ENCODE peak calls at places on chromosomes 4 and X, in seven cellular contexts. One of them, this sample, is unnamed.

GRCh38 chr4:140944539-140944938 is 188.4 kb upstream of the TBC1D9 start:
- DNase-seq in GM13977: no peak
- DNase-seq in renal cortical epithelial cell: no peak
- DNase-seq in tibial nerve: no peak
- DNase-seq in GM12878: no peak
- DNase-seq in stimulated activated CD4-positive, alpha-beta T cell treated with anti-CD3 and anti-CD28 coated beads, TNF-alpha, amount 100 ng/mL, for 24 hours: no peak
- DNase-seq in AG20443: no peak
- DNase-seq in this sample: no peak

GRCh38 chr4:94488667-94489066 is 36.9 kb downstream of the PDLIM5 start:
- DNase-seq in GM13977: no peak
- DNase-seq in renal cortical epithelial cell: peak; percentile 93
- DNase-seq in tibial nerve: no peak
- DNase-seq in GM12878: no peak
- DNase-seq in stimulated activated CD4-positive, alpha-beta T cell treated with anti-CD3 and anti-CD28 coated beads, TNF-alpha, amount 100 ng/mL, for 24 hours: no peak
- DNase-seq in AG20443: peak; percentile 14
- DNase-seq in this sample: no peak

GRCh38 chr4:98508825-98509539 is 149.4 kb downstream of the TSPAN5 start:
- DNase-seq in GM13977: no peak
- DNase-seq in renal cortical epithelial cell: no peak
- DNase-seq in tibial nerve: no peak
- DNase-seq in GM12878: no peak
- DNase-seq in stimulated activated CD4-positive, alpha-beta T cell treated with anti-CD3 and anti-CD28 coated beads, TNF-alpha, amount 100 ng/mL, for 24 hours: no peak
- DNase-seq in AG20443: no peak
- DNase-seq in this sample: no peak

GRCh38 chrX:69186651-69187050 is 21.4 kb upstream of the PJA1 start:
- DNase-seq in GM13977: no peak
- DNase-seq in renal cortical epithelial cell: no peak
- DNase-seq in tibial nerve: no peak
- DNase-seq in GM12878: no peak
- DNase-seq in stimulated activated CD4-positive, alpha-beta T cell treated with anti-CD3 and anti-CD28 coated beads, TNF-alpha, amount 100 ng/mL, for 24 hours: no peak
- DNase-seq in AG20443: no peak
- DNase-seq in this sample: no peak

GRCh38 chr4:94472056-94472826 is 20.5 kb downstream of the PDLIM5 start:
- DNase-seq in GM13977: no peak
- DNase-seq in renal cortical epithelial cell: peak; percentile 53
- DNase-seq in tibial nerve: no peak
- DNase-seq in GM12878: no peak
- DNase-seq in stimulated activated CD4-positive, alpha-beta T cell treated with anti-CD3 and anti-CD28 coated beads, TNF-alpha, amount 100 ng/mL, for 24 hours: no peak
- DNase-seq in AG20443: peak; percentile 57
- DNase-seq in this sample: no peak

GRCh38 chrX:17559728-17560379 is 177.4 kb upstream of the SCML1 start:
- DNase-seq in GM13977: no peak
- DNase-seq in renal cortical epithelial cell: peak; percentile 85
- DNase-seq in tibial nerve: no peak
- DNase-seq in GM12878: no peak
- DNase-seq in stimulated activated CD4-positive, alpha-beta T cell treated with anti-CD3 and anti-CD28 coated beads, TNF-alpha, amount 100 ng/mL, for 24 hours: no peak
- DNase-seq in AG20443: peak; percentile 66
- DNase-seq in this sample: no peak

GRCh38 chrX:115493015-115493414 is 68.0 kb upstream of the PLS3 start:
- DNase-seq in GM13977: no peak
- DNase-seq in renal cortical epithelial cell: no peak
- DNase-seq in tibial nerve: no peak
- DNase-seq in GM12878: no peak
- DNase-seq in stimulated activated CD4-positive, alpha-beta T cell treated with anti-CD3 and anti-CD28 coated beads, TNF-alpha, amount 100 ng/mL, for 24 hours: no peak
- DNase-seq in AG20443: no peak
- DNase-seq in this sample: no peak

GRCh38 chr4:15695764-15696163 is 7.1 kb upstream of the BST1 start:
- DNase-seq in GM13977: no peak
- DNase-seq in renal cortical epithelial cell: no peak
- DNase-seq in tibial nerve: no peak
- DNase-seq in GM12878: no peak
- DNase-seq in stimulated activated CD4-positive, alpha-beta T cell treated with anti-CD3 and anti-CD28 coated beads, TNF-alpha, amount 100 ng/mL, for 24 hours: no peak
- DNase-seq in AG20443: no peak
- DNase-seq in this sample: no peak

GRCh38 chrX:106955004-106955772 is 35.0 kb downstream of the CLDN2 start:
- DNase-seq in GM13977: no peak
- DNase-seq in renal cortical epithelial cell: peak; percentile 50
- DNase-seq in tibial nerve: no peak
- DNase-seq in GM12878: no peak
- DNase-seq in stimulated activated CD4-positive, alpha-beta T cell treated with anti-CD3 and anti-CD28 coated beads, TNF-alpha, amount 100 ng/mL, for 24 hours: no peak
- DNase-seq in AG20443: peak; percentile 14
- DNase-seq in this sample: no peak

GRCh38 chr4:14700544-14700943 is 301.7 kb upstream of the CPEB2 start:
- DNase-seq in GM13977: no peak
- DNase-seq in renal cortical epithelial cell: no peak
- DNase-seq in tibial nerve: no peak
- DNase-seq in GM12878: no peak
- DNase-seq in stimulated activated CD4-positive, alpha-beta T cell treated with anti-CD3 and anti-CD28 coated beads, TNF-alpha, amount 100 ng/mL, for 24 hours: no peak
- DNase-seq in AG20443: no peak
- DNase-seq in this sample: no peak

GRCh38 chrX:20218809-20219505 is 47.8 kb downstream of the RPS6KA3 start:
- DNase-seq in GM13977: no peak
- DNase-seq in renal cortical epithelial cell: peak; percentile 11
- DNase-seq in tibial nerve: peak; percentile 13
- DNase-seq in GM12878: no peak
- DNase-seq in stimulated activated CD4-positive, alpha-beta T cell treated with anti-CD3 and anti-CD28 coated beads, TNF-alpha, amount 100 ng/mL, for 24 hours: no peak
- DNase-seq in AG20443: peak; percentile 17
- DNase-seq in this sample: no peak

GRCh38 chr4:151202851-151203455 is 74.0 kb upstream of the PRSS48 start:
- DNase-seq in GM13977: no peak
- DNase-seq in renal cortical epithelial cell: no peak
- DNase-seq in tibial nerve: no peak
- DNase-seq in GM12878: no peak
- DNase-seq in stimulated activated CD4-positive, alpha-beta T cell treated with anti-CD3 and anti-CD28 coated beads, TNF-alpha, amount 100 ng/mL, for 24 hours: no peak
- DNase-seq in AG20443: peak; percentile 24
- DNase-seq in this sample: no peak

GRCh38 chr4:69759189-69759604 is 1.2 kb downstream of the SULT1B1 start:
- DNase-seq in GM13977: no peak
- DNase-seq in renal cortical epithelial cell: no peak
- DNase-seq in tibial nerve: no peak
- DNase-seq in GM12878: no peak
- DNase-seq in stimulated activated CD4-positive, alpha-beta T cell treated with anti-CD3 and anti-CD28 coated beads, TNF-alpha, amount 100 ng/mL, for 24 hours: no peak
- DNase-seq in AG20443: no peak
- DNase-seq in this sample: no peak

GRCh38 chr4:47032405-47033106 is 1.2 kb downstream of the GABRB1 start:
- DNase-seq in GM13977: peak; percentile 62
- DNase-seq in renal cortical epithelial cell: no peak
- DNase-seq in tibial nerve: no peak
- DNase-seq in GM12878: no peak
- DNase-seq in stimulated activated CD4-positive, alpha-beta T cell treated with anti-CD3 and anti-CD28 coated beads, TNF-alpha, amount 100 ng/mL, for 24 hours: no peak
- DNase-seq in AG20443: peak; percentile 45
- DNase-seq in this sample: peak; percentile 25

GRCh38 chrX:68114573-68115199 is 318.6 kb downstream of the OPHN1 start:
- DNase-seq in GM13977: no peak
- DNase-seq in renal cortical epithelial cell: peak; percentile 43
- DNase-seq in tibial nerve: no peak
- DNase-seq in GM12878: no peak
- DNase-seq in stimulated activated CD4-positive, alpha-beta T cell treated with anti-CD3 and anti-CD28 coated beads, TNF-alpha, amount 100 ng/mL, for 24 hours: no peak
- DNase-seq in AG20443: peak; percentile 20
- DNase-seq in this sample: no peak

GRCh38 chr4:98620087-98620784 is 38.2 kb downstream of the TSPAN5 start:
- DNase-seq in GM13977: no peak
- DNase-seq in renal cortical epithelial cell: no peak
- DNase-seq in tibial nerve: no peak
- DNase-seq in GM12878: no peak
- DNase-seq in stimulated activated CD4-positive, alpha-beta T cell treated with anti-CD3 and anti-CD28 coated beads, TNF-alpha, amount 100 ng/mL, for 24 hours: no peak
- DNase-seq in AG20443: no peak
- DNase-seq in this sample: no peak

GRCh38 chr4:52576326-52576725 is 82.8 kb downstream of the USP46 start:
- DNase-seq in GM13977: no peak
- DNase-seq in renal cortical epithelial cell: no peak
- DNase-seq in tibial nerve: no peak
- DNase-seq in GM12878: no peak
- DNase-seq in stimulated activated CD4-positive, alpha-beta T cell treated with anti-CD3 and anti-CD28 coated beads, TNF-alpha, amount 100 ng/mL, for 24 hours: no peak
- DNase-seq in AG20443: no peak
- DNase-seq in this sample: no peak

GRCh38 chr4:123411976-123412589 is 15.5 kb downstream of the SPRY1 start:
- DNase-seq in GM13977: peak; percentile 29
- DNase-seq in renal cortical epithelial cell: no peak
- DNase-seq in tibial nerve: no peak
- DNase-seq in GM12878: peak; percentile 66
- DNase-seq in stimulated activated CD4-positive, alpha-beta T cell treated with anti-CD3 and anti-CD28 coated beads, TNF-alpha, amount 100 ng/mL, for 24 hours: no peak
- DNase-seq in AG20443: no peak
- DNase-seq in this sample: no peak

GRCh38 chrX:151458824-151459223 is 61.8 kb downstream of the VMA21 start:
- DNase-seq in GM13977: no peak
- DNase-seq in renal cortical epithelial cell: no peak
- DNase-seq in tibial nerve: no peak
- DNase-seq in GM12878: no peak
- DNase-seq in stimulated activated CD4-positive, alpha-beta T cell treated with anti-CD3 and anti-CD28 coated beads, TNF-alpha, amount 100 ng/mL, for 24 hours: no peak
- DNase-seq in AG20443: no peak
- DNase-seq in this sample: no peak

This sample was measured in T follicular helper cell.